ENCODE peak calls at places on chromosomes 13 and 19, in five cellular contexts. One of them, this sample, is unnamed.

GRCh38 chr13:101624210-101624922 is 171.9 kb downstream of the ITGBL1 start:
- DNase-seq in psoas muscle: no peak
- DNase-seq in tibial artery: no peak
- DNase-seq in A673: peak
- DNase-seq in mesendoderm: peak
- DNase-seq in this sample: peak

GRCh38 chr19:14407889-14408640 is 11.1 kb downstream of the DDX39A start:
- DNase-seq in psoas muscle: no peak
- DNase-seq in tibial artery: no peak
- DNase-seq in A673: no peak
- DNase-seq in mesendoderm: no peak
- DNase-seq in this sample: no peak

GRCh38 chr13:40026741-40027140 is 371.3 kb downstream of the COG6 start:
- DNase-seq in psoas muscle: no peak
- DNase-seq in tibial artery: no peak
- DNase-seq in A673: no peak
- DNase-seq in mesendoderm: no peak
- DNase-seq in this sample: no peak

GRCh38 chr13:47594833-47595232 is 406.2 kb downstream of the SUCLA2 start:
- DNase-seq in psoas muscle: no peak
- DNase-seq in tibial artery: no peak
- DNase-seq in A673: no peak
- DNase-seq in mesendoderm: peak
- DNase-seq in this sample: peak

GRCh38 chr13:37657134-37657533 is 58.6 kb upstream of the POSTN start:
- DNase-seq in psoas muscle: no peak
- DNase-seq in tibial artery: no peak
- DNase-seq in A673: no peak
- DNase-seq in mesendoderm: no peak
- DNase-seq in this sample: no peak

GRCh38 chr13:96218475-96218874 is 128.6 kb downstream of the HS6ST3 start:
- DNase-seq in psoas muscle: no peak
- DNase-seq in tibial artery: no peak
- DNase-seq in A673: no peak
- DNase-seq in mesendoderm: no peak
- DNase-seq in this sample: no peak

GRCh38 chr13:48189122-48189521 is 43.9 kb upstream of the ITM2B start:
- DNase-seq in psoas muscle: no peak
- DNase-seq in tibial artery: no peak
- DNase-seq in A673: no peak
- DNase-seq in mesendoderm: no peak
- DNase-seq in this sample: no peak

GRCh38 chr13:111852701-111853100 is 214.2 kb upstream of the SOX1 start:
- DNase-seq in psoas muscle: no peak
- DNase-seq in tibial artery: no peak
- DNase-seq in A673: no peak
- DNase-seq in mesendoderm: peak
- DNase-seq in this sample: no peak

GRCh38 chr13:35565273-35565672 is 88.8 kb upstream of the MAB21L1 start:
- DNase-seq in psoas muscle: no peak
- DNase-seq in tibial artery: no peak
- DNase-seq in A673: no peak
- DNase-seq in mesendoderm: no peak
- DNase-seq in this sample: no peak

GRCh38 chr19:16585808-16586476 is 13.7 kb upstream of the SLC35E1 start:
- DNase-seq in psoas muscle: no peak
- DNase-seq in tibial artery: no peak
- DNase-seq in A673: no peak
- DNase-seq in mesendoderm: no peak
- DNase-seq in this sample: no peak

GRCh38 chr13:101111894-101112293 is 304.4 kb downstream of the NALCN start:
- DNase-seq in psoas muscle: no peak
- DNase-seq in tibial artery: no peak
- DNase-seq in A673: no peak
- DNase-seq in mesendoderm: no peak
- DNase-seq in this sample: no peak

GRCh38 chr19:49869484-49870308 is 2.3 kb upstream of the PNKP start:
- DNase-seq in psoas muscle: peak
- DNase-seq in tibial artery: peak
- DNase-seq in A673: peak
- DNase-seq in mesendoderm: peak
- DNase-seq in this sample: peak

GRCh38 chr19:30406220-30406944 is 34.2 kb downstream of the ZNF536 start:
- DNase-seq in psoas muscle: no peak
- DNase-seq in tibial artery: no peak
- DNase-seq in A673: peak
- DNase-seq in mesendoderm: peak
- DNase-seq in this sample: peak

GRCh38 chr13:37492061-37492460 is 106.5 kb downstream of the POSTN start:
- DNase-seq in psoas muscle: no peak
- DNase-seq in tibial artery: no peak
- DNase-seq in A673: no peak
- DNase-seq in mesendoderm: no peak
- DNase-seq in this sample: no peak

GRCh38 chr13:114015608-114016295 is 41.9 kb upstream of the C13orf46 start:
- DNase-seq in psoas muscle: peak
- DNase-seq in tibial artery: peak
- DNase-seq in A673: no peak
- DNase-seq in mesendoderm: no peak
- DNase-seq in this sample: no peak

GRCh38 chr13:99501952-99502310 is 659 bp downstream of the TM9SF2 start:
- DNase-seq in psoas muscle: no peak
- DNase-seq in tibial artery: no peak
- DNase-seq in A673: peak
- DNase-seq in mesendoderm: peak
- DNase-seq in this sample: peak

GRCh38 chr13:58994077-58994476 is 1169.7 kb downstream of the DIAPH3 start:
- DNase-seq in psoas muscle: no peak
- DNase-seq in tibial artery: no peak
- DNase-seq in A673: peak
- DNase-seq in mesendoderm: no peak
- DNase-seq in this sample: no peak

GRCh38 chr19:53422551-53422950 is 9.2 kb upstream of the ZNF761 start:
- DNase-seq in psoas muscle: no peak
- DNase-seq in tibial artery: no peak
- DNase-seq in A673: no peak
- DNase-seq in mesendoderm: peak
- DNase-seq in this sample: peak

GRCh38 chr13:60062502-60062901 is 101.2 kb downstream of the DIAPH3 start:
- DNase-seq in psoas muscle: no peak
- DNase-seq in tibial artery: no peak
- DNase-seq in A673: no peak
- DNase-seq in mesendoderm: no peak
- DNase-seq in this sample: no peak

GRCh38 chr13:41284512-41285288 is 21.3 kb upstream of the MTRF1 start:
- DNase-seq in psoas muscle: no peak
- DNase-seq in tibial artery: no peak
- DNase-seq in A673: no peak
- DNase-seq in mesendoderm: no peak
- DNase-seq in this sample: no peak

GRCh38 chr19:6041991-6042421 is 64.1 kb upstream of the RANBP3 start:
- DNase-seq in psoas muscle: no peak
- DNase-seq in tibial artery: no peak
- DNase-seq in A673: no peak
- DNase-seq in mesendoderm: no peak
- DNase-seq in this sample: no peak

GRCh38 chr19:8835446-8835845 is 3.3 kb downstream of the MBD3L1 start:
- DNase-seq in psoas muscle: no peak
- DNase-seq in tibial artery: no peak
- DNase-seq in A673: no peak
- DNase-seq in mesendoderm: no peak
- DNase-seq in this sample: no peak

GRCh38 chr19:30093966-30094770 is 152.1 kb downstream of the URI1 start:
- DNase-seq in psoas muscle: peak
- DNase-seq in tibial artery: no peak
- DNase-seq in A673: no peak
- DNase-seq in mesendoderm: no peak
- DNase-seq in this sample: no peak

GRCh38 chr19:10111405-10111811 is at the start of gene P2RY11:
- DNase-seq in psoas muscle: peak
- DNase-seq in tibial artery: no peak
- DNase-seq in A673: no peak
- DNase-seq in mesendoderm: no peak
- DNase-seq in this sample: no peak

GRCh38 chr13:92991687-92992086 is 234.9 kb upstream of the GPC6 start:
- DNase-seq in psoas muscle: no peak
- DNase-seq in tibial artery: no peak
- DNase-seq in A673: no peak
- DNase-seq in mesendoderm: no peak
- DNase-seq in this sample: no peak

GRCh38 chr13:113010510-113010865 is 41.5 kb downstream of the MCF2L start:
- DNase-seq in psoas muscle: no peak
- DNase-seq in tibial artery: no peak
- DNase-seq in A673: no peak
- DNase-seq in mesendoderm: no peak
- DNase-seq in this sample: no peak

GRCh38 chr19:27774337-27774736 is 1438.6 kb downstream of the UQCRFS1 start:
- DNase-seq in psoas muscle: no peak
- DNase-seq in tibial artery: no peak
- DNase-seq in A673: peak
- DNase-seq in mesendoderm: peak
- DNase-seq in this sample: peak

GRCh38 chr19:32223595-32224370 is 121.6 kb upstream of the ZNF507 start:
- DNase-seq in psoas muscle: no peak
- DNase-seq in tibial artery: no peak
- DNase-seq in A673: no peak
- DNase-seq in mesendoderm: peak
- DNase-seq in this sample: peak

GRCh38 chr19:55516878-55517620 is 19.9 kb downstream of the SBK2 start:
- DNase-seq in psoas muscle: peak
- DNase-seq in tibial artery: peak
- DNase-seq in A673: peak
- DNase-seq in mesendoderm: peak
- DNase-seq in this sample: peak

GRCh38 chr13:112481458-112481857 is 105.3 kb downstream of the SPACA7 start:
- DNase-seq in psoas muscle: no peak
- DNase-seq in tibial artery: no peak
- DNase-seq in A673: no peak
- DNase-seq in mesendoderm: no peak
- DNase-seq in this sample: no peak

GRCh38 chr13:51628059-51628852 is 44.0 kb downstream of the WDFY2 start:
- DNase-seq in psoas muscle: no peak
- DNase-seq in tibial artery: no peak
- DNase-seq in A673: no peak
- DNase-seq in mesendoderm: no peak
- DNase-seq in this sample: no peak

GRCh38 chr19:1474011-1474764 is 4.8 kb downstream of the C19orf25 start:
- DNase-seq in psoas muscle: peak
- DNase-seq in tibial artery: no peak
- DNase-seq in A673: no peak
- DNase-seq in mesendoderm: no peak
- DNase-seq in this sample: no peak

GRCh38 chr13:98508280-98509074 is 68.4 kb downstream of the STK24 start:
- DNase-seq in psoas muscle: no peak
- DNase-seq in tibial artery: no peak
- DNase-seq in A673: no peak
- DNase-seq in mesendoderm: peak
- DNase-seq in this sample: no peak

GRCh38 chr19:53945441-53945840 is 17.3 kb upstream of the CACNG8 start:
- DNase-seq in psoas muscle: no peak
- DNase-seq in tibial artery: no peak
- DNase-seq in A673: no peak
- DNase-seq in mesendoderm: peak
- DNase-seq in this sample: peak

GRCh38 chr19:45667620-45668341 is at the start of gene GIPR:
- DNase-seq in psoas muscle: no peak
- DNase-seq in tibial artery: no peak
- DNase-seq in A673: peak
- DNase-seq in mesendoderm: peak
- DNase-seq in this sample: peak
- H3K4me3 ChIP-seq in psoas muscle: peak
- H3K4me3 ChIP-seq in tibial artery: no peak
- H3K4me3 ChIP-seq in A673: peak
- H3K4me3 ChIP-seq in mesendoderm: no peak
- H3K4me3 ChIP-seq in this sample: peak

DNA sequence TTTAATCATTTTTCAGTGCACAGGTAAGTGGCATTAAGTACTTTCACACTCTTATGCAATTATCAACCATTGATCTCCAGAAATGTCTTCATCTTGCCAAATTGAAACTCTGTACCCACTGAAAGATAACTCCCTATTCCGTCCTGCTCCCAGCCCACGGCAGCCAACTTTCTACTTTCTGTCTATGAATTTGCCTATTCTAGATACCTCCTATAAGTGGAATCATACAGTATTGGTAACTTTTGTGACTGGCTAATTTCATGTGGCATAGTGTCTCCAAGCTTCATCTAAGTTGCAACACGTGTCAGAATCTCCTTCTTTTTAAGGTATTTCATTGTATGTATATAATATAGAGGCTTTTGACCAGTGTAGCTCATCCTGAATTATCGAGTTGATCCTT is 5.7 kb upstream of the CEACAM18 start:
- DNase-seq in psoas muscle: no peak
- DNase-seq in tibial artery: no peak
- DNase-seq in A673: no peak
- DNase-seq in mesendoderm: no peak
- DNase-seq in this sample: no peak
- H3K27ac ChIP-seq in psoas muscle: no peak
- H3K27ac ChIP-seq in tibial artery: no peak
- H3K27ac ChIP-seq in A673: no peak
- H3K27ac ChIP-seq in mesendoderm: no peak
- H3K27ac ChIP-seq in this sample: no peak

GRCh38 chr19:43820861-43821215 is 6.3 kb upstream of the ZNF283 start:
- DNase-seq in psoas muscle: no peak
- DNase-seq in tibial artery: no peak
- DNase-seq in A673: no peak
- DNase-seq in mesendoderm: no peak
- DNase-seq in this sample: no peak
- H3K4me3 ChIP-seq in psoas muscle: peak
- H3K4me3 ChIP-seq in tibial artery: peak
- H3K4me3 ChIP-seq in A673: no peak
- H3K4me3 ChIP-seq in mesendoderm: no peak
- H3K4me3 ChIP-seq in this sample: peak

DNA sequence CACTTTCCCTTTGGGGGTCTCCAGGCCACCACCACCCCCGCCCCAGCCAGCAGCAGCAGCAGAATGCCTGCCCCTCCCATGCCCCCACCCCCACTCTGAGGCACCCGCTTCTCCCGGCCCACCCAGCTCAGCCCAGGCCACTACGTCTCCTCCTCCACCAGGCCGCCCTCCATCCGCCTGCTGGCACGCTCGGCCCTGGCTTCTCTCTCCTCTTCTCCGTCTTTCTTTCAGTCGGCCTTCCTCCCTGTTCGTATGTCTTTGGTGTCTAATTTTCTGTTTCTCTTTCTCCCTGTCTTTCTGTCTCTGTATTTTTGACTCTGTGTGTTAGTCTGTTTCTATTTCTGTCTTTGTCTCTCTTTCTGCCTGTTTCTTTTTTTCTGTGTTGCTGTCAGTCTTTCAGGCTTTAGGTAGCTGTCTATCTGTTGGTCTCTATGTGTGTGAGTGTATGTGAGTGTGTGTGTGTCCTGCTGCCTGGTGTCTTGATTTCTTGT is at the start of gene LGI4:
- DNase-seq in psoas muscle: peak
- DNase-seq in tibial artery: no peak
- DNase-seq in A673: no peak
- DNase-seq in mesendoderm: no peak
- DNase-seq in this sample: no peak
- H3K27ac ChIP-seq in psoas muscle: peak
- H3K27ac ChIP-seq in tibial artery: peak
- H3K27ac ChIP-seq in A673: no peak
- H3K27ac ChIP-seq in mesendoderm: no peak
- H3K27ac ChIP-seq in this sample: no peak

GRCh38 chr13:109281823-109282239 is 504.6 kb downstream of the IRS2 start:
- DNase-seq in psoas muscle: peak
- DNase-seq in tibial artery: no peak
- DNase-seq in A673: no peak
- DNase-seq in mesendoderm: no peak
- DNase-seq in this sample: no peak
- H3K4me3 ChIP-seq in psoas muscle: peak
- H3K4me3 ChIP-seq in tibial artery: no peak
- H3K4me3 ChIP-seq in A673: no peak
- H3K4me3 ChIP-seq in mesendoderm: no peak
- H3K4me3 ChIP-seq in this sample: no peak

This sample was measured in GM23338.